ENCODE peak calls at places on chromosomes 11 and 22, in nine cellular contexts. One of them, this sample, is unnamed.
A peak's percentile ranks its signal among the peaks of the same experiment; 100 is the strongest.

GRCh38 chr11:33735426-33736147 is 636 bp downstream of the CD59 start:
- DNase-seq in astrocyte of the spinal cord: peak; percentile 33
- DNase-seq in K562: no peak
- DNase-seq in neural progenitor cell: peak; percentile 59
- DNase-seq in HFF-Myc: no peak
- DNase-seq in choroid plexus epithelial cell: no peak
- DNase-seq in A549: peak; percentile 44
- DNase-seq in CD8-positive, alpha-beta T cell: peak; percentile 21
- DNase-seq in body of pancreas: peak; percentile 38
- DNase-seq in this sample: peak; percentile 28

GRCh38 chr11:128859563-128860441 is 7.3 kb downstream of the KCNJ1 start:
- DNase-seq in CD8-positive, alpha-beta T cell: peak; percentile 65
- DNase-seq in body of pancreas: peak; percentile 89
- DNase-seq in K562: peak; percentile 74
- DNase-seq in HFF-Myc: no peak
- DNase-seq in astrocyte of the spinal cord: peak; percentile 48
- DNase-seq in A549: peak; percentile 66
- DNase-seq in neural progenitor cell: peak; percentile 87
- DNase-seq in choroid plexus epithelial cell: peak; percentile 68
- DNase-seq in this sample: peak; percentile 9

GRCh38 chr11:33657757-33658156 is 42.9 kb downstream of the C11orf91 start:
- DNase-seq in A549: no peak
- DNase-seq in CD8-positive, alpha-beta T cell: no peak
- DNase-seq in body of pancreas: no peak
- DNase-seq in HFF-Myc: no peak
- DNase-seq in choroid plexus epithelial cell: no peak
- DNase-seq in neural progenitor cell: no peak
- DNase-seq in astrocyte of the spinal cord: no peak
- DNase-seq in K562: no peak
- DNase-seq in this sample: no peak

GRCh38 chr11:74069146-74070046 is 60.5 kb upstream of the UCP3 start:
- DNase-seq in body of pancreas: peak; percentile 14
- DNase-seq in astrocyte of the spinal cord: no peak
- DNase-seq in CD8-positive, alpha-beta T cell: no peak
- DNase-seq in choroid plexus epithelial cell: peak; percentile 54
- DNase-seq in neural progenitor cell: no peak
- DNase-seq in A549: peak; percentile 33
- DNase-seq in HFF-Myc: no peak
- DNase-seq in K562: no peak
- DNase-seq in this sample: peak; percentile 55

GRCh38 chr11:104462346-104462745 is 298.4 kb upstream of the PDGFD start:
- DNase-seq in K562: no peak
- DNase-seq in body of pancreas: no peak
- DNase-seq in HFF-Myc: peak; percentile 25
- DNase-seq in choroid plexus epithelial cell: peak; percentile 88
- DNase-seq in A549: no peak
- DNase-seq in CD8-positive, alpha-beta T cell: no peak
- DNase-seq in neural progenitor cell: no peak
- DNase-seq in astrocyte of the spinal cord: peak; percentile 62
- DNase-seq in this sample: peak; percentile 33

GRCh38 chr11:78995166-78995565 is 420.5 kb upstream of the NARS2 start:
- DNase-seq in K562: no peak
- DNase-seq in astrocyte of the spinal cord: no peak
- DNase-seq in neural progenitor cell: no peak
- DNase-seq in A549: no peak
- DNase-seq in HFF-Myc: no peak
- DNase-seq in choroid plexus epithelial cell: no peak
- DNase-seq in body of pancreas: no peak
- DNase-seq in CD8-positive, alpha-beta T cell: no peak
- DNase-seq in this sample: no peak

GRCh38 chr11:100827934-100828661 is 141.0 kb downstream of the ARHGAP42 start:
- DNase-seq in A549: peak; percentile 76
- DNase-seq in body of pancreas: peak; percentile 18
- DNase-seq in neural progenitor cell: peak; percentile 54
- DNase-seq in astrocyte of the spinal cord: peak; percentile 90
- DNase-seq in HFF-Myc: no peak
- DNase-seq in K562: no peak
- DNase-seq in choroid plexus epithelial cell: peak; percentile 77
- DNase-seq in CD8-positive, alpha-beta T cell: no peak
- DNase-seq in this sample: no peak

GRCh38 chr11:4697583-4697982 is at the start of gene OR51E2:
- DNase-seq in CD8-positive, alpha-beta T cell: no peak
- DNase-seq in body of pancreas: no peak
- DNase-seq in choroid plexus epithelial cell: peak; percentile 19
- DNase-seq in K562: no peak
- DNase-seq in HFF-Myc: no peak
- DNase-seq in neural progenitor cell: peak; percentile 39
- DNase-seq in A549: no peak
- DNase-seq in astrocyte of the spinal cord: peak; percentile 6
- DNase-seq in this sample: peak; percentile 1

GRCh38 chr11:16898274-16898985 is 115.8 kb downstream of the PLEKHA7 start:
- DNase-seq in body of pancreas: no peak
- DNase-seq in choroid plexus epithelial cell: no peak
- DNase-seq in astrocyte of the spinal cord: no peak
- DNase-seq in HFF-Myc: no peak
- DNase-seq in CD8-positive, alpha-beta T cell: no peak
- DNase-seq in neural progenitor cell: no peak
- DNase-seq in K562: no peak
- DNase-seq in A549: no peak
- DNase-seq in this sample: no peak

GRCh38 chr11:33375688-33376311 is 118.6 kb downstream of the HIPK3 start:
- DNase-seq in body of pancreas: no peak
- DNase-seq in K562: no peak
- DNase-seq in astrocyte of the spinal cord: peak; percentile 35
- DNase-seq in neural progenitor cell: peak; percentile 75
- DNase-seq in HFF-Myc: no peak
- DNase-seq in A549: no peak
- DNase-seq in choroid plexus epithelial cell: peak; percentile 29
- DNase-seq in CD8-positive, alpha-beta T cell: no peak
- DNase-seq in this sample: peak; percentile 45

GRCh38 chr11:63805844-63806415 is 7.3 kb upstream of the SPINDOC start:
- DNase-seq in choroid plexus epithelial cell: peak; percentile 30
- DNase-seq in CD8-positive, alpha-beta T cell: no peak
- DNase-seq in A549: no peak
- DNase-seq in astrocyte of the spinal cord: no peak
- DNase-seq in body of pancreas: no peak
- DNase-seq in K562: no peak
- DNase-seq in HFF-Myc: no peak
- DNase-seq in neural progenitor cell: no peak
- DNase-seq in this sample: peak; percentile 21

GRCh38 chr22:39431216-39431801 is 25.5 kb upstream of the MGAT3 start:
- DNase-seq in neural progenitor cell: no peak
- DNase-seq in choroid plexus epithelial cell: no peak
- DNase-seq in CD8-positive, alpha-beta T cell: no peak
- DNase-seq in astrocyte of the spinal cord: no peak
- DNase-seq in body of pancreas: no peak
- DNase-seq in K562: no peak
- DNase-seq in A549: no peak
- DNase-seq in HFF-Myc: no peak
- DNase-seq in this sample: no peak

GRCh38 chr22:17866127-17866526 is 91.9 kb upstream of the BID start:
- DNase-seq in astrocyte of the spinal cord: no peak
- DNase-seq in HFF-Myc: no peak
- DNase-seq in CD8-positive, alpha-beta T cell: no peak
- DNase-seq in choroid plexus epithelial cell: no peak
- DNase-seq in body of pancreas: no peak
- DNase-seq in K562: no peak
- DNase-seq in neural progenitor cell: no peak
- DNase-seq in A549: no peak
- DNase-seq in this sample: no peak

GRCh38 chr11:130181295-130182272 is 22.0 kb downstream of the ST14 start:
- DNase-seq in HFF-Myc: no peak
- DNase-seq in astrocyte of the spinal cord: peak; percentile 20
- DNase-seq in K562: no peak
- DNase-seq in CD8-positive, alpha-beta T cell: no peak
- DNase-seq in neural progenitor cell: no peak
- DNase-seq in A549: peak; percentile 46
- DNase-seq in body of pancreas: peak; percentile 61
- DNase-seq in choroid plexus epithelial cell: peak; percentile 81
- DNase-seq in this sample: peak; percentile 87

GRCh38 chr11:120810251-120810650 is 213.7 kb upstream of the TBCEL start:
- DNase-seq in A549: no peak
- DNase-seq in choroid plexus epithelial cell: peak; percentile 13
- DNase-seq in CD8-positive, alpha-beta T cell: no peak
- DNase-seq in K562: no peak
- DNase-seq in neural progenitor cell: no peak
- DNase-seq in astrocyte of the spinal cord: peak; percentile 15
- DNase-seq in body of pancreas: no peak
- DNase-seq in HFF-Myc: no peak
- DNase-seq in this sample: no peak
- TF ChIP-seq CTCF in A549: no peak
- TF ChIP-seq CTCF in choroid plexus epithelial cell: no peak
- TF ChIP-seq CTCF in CD8-positive, alpha-beta T cell: no peak
- TF ChIP-seq CTCF in K562: no peak
- TF ChIP-seq CTCF in neural progenitor cell: no peak
- TF ChIP-seq CTCF in astrocyte of the spinal cord: no peak
- TF ChIP-seq CTCF in body of pancreas: no peak
- TF ChIP-seq CTCF in HFF-Myc: no peak
- TF ChIP-seq CTCF in this sample: no peak

DNA sequence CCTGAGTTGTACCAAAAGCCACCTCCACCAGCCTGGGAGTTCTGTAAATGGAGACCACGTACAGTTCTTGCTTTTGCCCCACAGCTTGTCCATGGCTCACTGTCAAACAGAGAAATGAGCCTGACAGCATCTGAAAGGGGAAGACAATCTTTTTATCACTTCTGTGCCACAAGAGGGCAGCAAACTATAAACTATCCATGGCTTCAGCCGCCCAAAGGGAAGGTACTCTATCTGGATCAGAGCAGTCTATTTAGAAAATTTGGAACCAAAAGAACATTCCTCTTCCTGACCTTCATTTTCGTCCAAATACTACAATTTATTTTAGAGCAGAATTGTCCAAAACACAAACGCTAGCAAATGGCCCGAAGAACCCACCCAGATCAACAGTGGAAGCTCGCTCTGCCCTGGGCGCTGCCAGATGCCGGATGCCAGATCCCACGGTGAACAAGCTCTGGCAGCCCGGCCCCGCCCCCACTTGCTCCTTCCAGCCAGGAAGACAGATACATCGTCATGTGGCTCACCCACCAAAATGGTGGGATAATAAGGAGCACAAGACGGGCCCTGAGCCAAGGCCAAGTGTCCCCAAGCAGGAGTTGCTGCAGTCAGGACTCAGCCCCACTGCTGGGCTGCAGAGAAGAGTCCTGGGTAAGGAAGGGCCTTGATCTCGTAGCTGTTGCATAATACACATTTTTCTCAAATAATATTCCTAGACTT is 23.9 kb upstream of the SCGB1A1 start:
- DNase-seq in HFF-Myc: peak; percentile 74
- DNase-seq in K562: peak; percentile 57
- DNase-seq in neural progenitor cell: peak; percentile 87
- DNase-seq in body of pancreas: peak; percentile 64
- DNase-seq in CD8-positive, alpha-beta T cell: peak; percentile 34
- DNase-seq in A549: peak; percentile 83
- DNase-seq in choroid plexus epithelial cell: peak; percentile 92
- DNase-seq in astrocyte of the spinal cord: peak; percentile 88
- DNase-seq in this sample: peak; percentile 87
- H3K4me3 ChIP-seq in HFF-Myc: peak overlapping the region; percentile 28
- H3K4me3 ChIP-seq in K562: no peak overlapping the region
- H3K4me3 ChIP-seq in neural progenitor cell: peak overlapping the region; percentile 46
- H3K4me3 ChIP-seq in body of pancreas: no peak overlapping the region
- H3K4me3 ChIP-seq in CD8-positive, alpha-beta T cell: no peak overlapping the region
- H3K4me3 ChIP-seq in A549: peak overlapping the region; percentile 8
- H3K4me3 ChIP-seq in choroid plexus epithelial cell: peak overlapping the region; percentile 51
- H3K4me3 ChIP-seq in astrocyte of the spinal cord: peak overlapping the region; percentile 37
- H3K4me3 ChIP-seq in this sample: peak overlapping the region; percentile 55

GRCh38 chr11:3171931-3172560 is 6.9 kb upstream of the OSBPL5 start:
- DNase-seq in neural progenitor cell: no peak
- DNase-seq in body of pancreas: peak; percentile 5
- DNase-seq in K562: no peak
- DNase-seq in A549: no peak
- DNase-seq in CD8-positive, alpha-beta T cell: no peak
- DNase-seq in choroid plexus epithelial cell: no peak
- DNase-seq in HFF-Myc: no peak
- DNase-seq in astrocyte of the spinal cord: no peak
- DNase-seq in this sample: no peak

GRCh38 chr11:3169952-3170755 is 5.0 kb upstream of the OSBPL5 start:
- DNase-seq in astrocyte of the spinal cord: no peak
- DNase-seq in neural progenitor cell: no peak
- DNase-seq in choroid plexus epithelial cell: no peak
- DNase-seq in body of pancreas: peak; percentile 11
- DNase-seq in CD8-positive, alpha-beta T cell: no peak
- DNase-seq in HFF-Myc: no peak
- DNase-seq in A549: no peak
- DNase-seq in K562: no peak
- DNase-seq in this sample: no peak

GRCh38 chr11:3167143-3168119 is 2.3 kb upstream of the OSBPL5 start:
- DNase-seq in K562: no peak
- DNase-seq in A549: no peak
- DNase-seq in CD8-positive, alpha-beta T cell: no peak
- DNase-seq in choroid plexus epithelial cell: no peak
- DNase-seq in body of pancreas: no peak
- DNase-seq in neural progenitor cell: no peak
- DNase-seq in HFF-Myc: no peak
- DNase-seq in astrocyte of the spinal cord: no peak
- DNase-seq in this sample: no peak

GRCh38 chr11:3170756-3171670 is 5.9 kb upstream of the OSBPL5 start:
- DNase-seq in K562: no peak
- DNase-seq in choroid plexus epithelial cell: no peak
- DNase-seq in HFF-Myc: no peak
- DNase-seq in CD8-positive, alpha-beta T cell: no peak
- DNase-seq in A549: no peak
- DNase-seq in neural progenitor cell: no peak
- DNase-seq in astrocyte of the spinal cord: no peak
- DNase-seq in body of pancreas: peak; percentile 10
- DNase-seq in this sample: no peak

DNA sequence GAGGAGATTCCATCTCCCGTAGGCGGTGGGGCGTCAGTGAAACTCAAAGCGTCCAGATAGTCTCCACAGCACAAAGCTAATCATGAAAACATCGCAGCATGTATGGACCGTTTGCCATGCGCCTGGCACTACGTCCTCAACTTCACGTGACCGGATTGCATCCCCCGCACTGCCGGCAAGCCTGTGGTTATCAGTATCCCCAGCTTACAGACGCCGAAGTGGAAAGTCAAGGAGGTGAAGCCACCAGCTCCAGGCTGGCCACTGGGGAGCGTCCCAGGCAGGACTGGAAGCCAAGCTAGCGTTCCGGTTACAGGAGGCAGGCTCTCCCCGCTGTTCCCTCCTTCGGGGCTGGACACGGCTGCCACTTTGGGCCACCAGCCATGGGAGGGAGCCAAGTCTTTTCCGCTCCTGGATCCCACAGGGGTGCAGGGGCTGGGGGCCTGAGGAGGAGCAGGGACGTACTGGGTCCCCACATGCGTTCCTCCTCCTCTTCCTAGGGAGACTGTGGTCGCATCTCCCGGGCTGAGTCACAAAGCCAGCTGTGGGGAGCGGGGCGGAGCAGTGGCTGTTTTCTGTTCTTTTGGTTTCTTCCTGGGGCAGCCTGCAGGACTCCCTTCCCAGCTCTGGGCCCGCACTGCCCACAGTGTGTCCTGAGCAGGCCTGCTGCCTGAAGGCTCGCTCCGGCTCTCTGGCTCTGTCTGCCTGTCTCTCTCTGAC is 4.3 kb upstream of the OSBPL5 start:
- DNase-seq in astrocyte of the spinal cord: peak; percentile 82
- DNase-seq in K562: peak; percentile 81
- DNase-seq in neural progenitor cell: peak; percentile 52
- DNase-seq in body of pancreas: peak; percentile 38
- DNase-seq in choroid plexus epithelial cell: peak; percentile 65
- DNase-seq in HFF-Myc: no peak
- DNase-seq in A549: peak; percentile 31
- DNase-seq in CD8-positive, alpha-beta T cell: no peak
- DNase-seq in this sample: peak; percentile 72
- TF ChIP-seq CTCF in astrocyte of the spinal cord: no peak
- TF ChIP-seq CTCF in K562: peak; percentile 72
- TF ChIP-seq CTCF in neural progenitor cell: no peak
- TF ChIP-seq CTCF in body of pancreas: no peak
- TF ChIP-seq CTCF in choroid plexus epithelial cell: no peak
- TF ChIP-seq CTCF in HFF-Myc: peak; percentile 7
- TF ChIP-seq CTCF in A549: no peak
- TF ChIP-seq CTCF in CD8-positive, alpha-beta T cell: no peak
- TF ChIP-seq CTCF in this sample: peak; percentile 25

GRCh38 chr11:76835928-76836612 is 24.6 kb upstream of the ACER3 start:
- DNase-seq in HFF-Myc: peak; percentile 72
- DNase-seq in body of pancreas: peak; percentile 53
- DNase-seq in CD8-positive, alpha-beta T cell: no peak
- DNase-seq in A549: peak; percentile 64
- DNase-seq in choroid plexus epithelial cell: peak; percentile 44
- DNase-seq in K562: no peak
- DNase-seq in astrocyte of the spinal cord: peak; percentile 58
- DNase-seq in neural progenitor cell: no peak
- DNase-seq in this sample: peak; percentile 95
- H3K4me3 ChIP-seq in HFF-Myc: no peak overlapping the region
- H3K4me3 ChIP-seq in body of pancreas: no peak overlapping the region
- H3K4me3 ChIP-seq in CD8-positive, alpha-beta T cell: no peak overlapping the region
- H3K4me3 ChIP-seq in A549: no peak overlapping the region
- H3K4me3 ChIP-seq in choroid plexus epithelial cell: no peak overlapping the region
- H3K4me3 ChIP-seq in K562: no peak overlapping the region
- H3K4me3 ChIP-seq in astrocyte of the spinal cord: no peak overlapping the region
- H3K4me3 ChIP-seq in neural progenitor cell: no peak overlapping the region
- H3K4me3 ChIP-seq in this sample: no peak overlapping the region